ENCODE peak calls at places on chromosomes 13 and 19, in ten cellular contexts. A, O, Q, R, N, E, U, W, C and S are unnamed samples.
A peak's percentile ranks its signal among the peaks of the same experiment; 100 is the strongest.

GRCh38 chr13:21012841-21013681 is 48.3 kb downstream of the LATS2 start:
- DNase-seq in U (no peak), E (no peak), N (no peak), O (no peak), C (no peak), A (no peak), R (no peak), Q (no peak), W (no peak), S (no peak)

GRCh38 chr13:29845440-29846056 is 4.9 kb downstream of the UBL3 start:
- DNase-seq in Q (no peak), O (no peak), N (no peak), E (no peak), C (no peak), U (no peak), A (no peak), R (no peak), W (no peak), S (peak; percentile 32)

GRCh38 chr13:98834254-98834960 is 81.9 kb upstream of the SLC15A1 start:
- DNase-seq in E (no peak), Q (no peak), N (no peak), O (no peak), U (no peak), W (no peak), C (no peak), A (no peak), R (no peak), S (no peak)

GRCh38 chr19:10764340-10764894 is 46.5 kb downstream of the DNM2 start:
- DNase-seq in A (no peak), N (no peak), E (peak; percentile 89), W (no peak), O (no peak), C (no peak), Q (no peak), R (no peak), U (no peak), S (no peak)

GRCh38 chr19:15812059-15812722 is 3.3 kb downstream of the OR10H1 start:
- DNase-seq in R (peak; percentile 16), N (peak; percentile 44), C (no peak), A (no peak), E (peak; percentile 38), O (no peak), W (no peak), Q (no peak), U (no peak), S (no peak)

GRCh38 chr19:15672580-15673175 is at the start of gene CYP4F12:
- DNase-seq in C (no peak), N (peak; percentile 75), A (peak; percentile 29), E (peak; percentile 96), R (no peak), O (peak; percentile 4), U (peak; percentile 88), W (no peak), Q (no peak), S (no peak)

GRCh38 chr19:6233827-6234511 is 45.8 kb downstream of the MLLT1 start:
- DNase-seq in R (no peak), N (no peak), O (no peak), U (peak; percentile 65), C (no peak), A (no peak), Q (no peak), W (no peak), E (no peak), S (no peak)

GRCh38 chr13:83325454-83325853 is 556.8 kb downstream of the SLITRK1 start:
- DNase-seq in R (no peak), N (no peak), A (no peak), E (no peak), U (no peak), C (no peak), W (no peak), Q (no peak), O (no peak), S (peak; percentile 86)

GRCh38 chr13:41648314-41648935 is 191.1 kb downstream of the RGCC start:
- DNase-seq in U (no peak), R (no peak), O (no peak), Q (no peak), A (no peak), E (no peak), C (no peak), W (no peak), N (no peak), S (peak; percentile 72)

GRCh38 chr13:47859129-47859528 is 141.9 kb downstream of the SUCLA2 start:
- DNase-seq in N (no peak), U (no peak), W (no peak), E (no peak), C (no peak), O (no peak), Q (no peak), A (no peak), R (no peak), S (no peak)

GRCh38 chr19:3471954-3472655 is 8.2 kb downstream of the SMIM24 start:
- DNase-seq in E (peak; percentile 32), W (no peak), C (no peak), U (peak; percentile 34), N (peak; percentile 41), O (peak; percentile 38), A (peak; percentile 55), Q (no peak), R (no peak), S (no peak)

GRCh38 chr19:12270854-12271253 is 23.8 kb downstream of the ZNF44 start:
- DNase-seq in C (no peak), R (no peak), O (no peak), E (no peak), N (no peak), U (no peak), A (no peak), W (no peak), Q (no peak), S (no peak)

GRCh38 chr13:39685652-39686051 is 30.2 kb downstream of the COG6 start:
- DNase-seq in W (no peak), U (no peak), C (no peak), E (no peak), N (no peak), A (no peak), O (no peak), R (no peak), Q (no peak), S (no peak)

GRCh38 chr19:45340899-45341453 is 426 bp downstream of the KLC3 start:
- DNase-seq in R (no peak), N (no peak), C (no peak), W (no peak), U (no peak), E (no peak), Q (no peak), A (no peak), O (no peak), S (peak; percentile 8)

GRCh38 chr13:31807090-31807541 is 67.8 kb downstream of the RXFP2 start:
- DNase-seq in R (peak; percentile 37), W (no peak), O (no peak), N (no peak), C (no peak), Q (no peak), U (no peak), E (no peak), A (no peak), S (no peak)

GRCh38 chr13:52085416-52085815 is 43.5 kb downstream of the NEK5 start:
- DNase-seq in U (no peak), A (no peak), E (no peak), O (no peak), C (no peak), W (no peak), R (no peak), Q (no peak), N (no peak), S (peak; percentile 86)

GRCh38 chr13:32938907-32939306 is 77.3 kb upstream of the KL start:
- DNase-seq in R (no peak), A (no peak), N (no peak), W (no peak), U (no peak), Q (no peak), C (no peak), E (no peak), O (no peak), S (peak; percentile 61)

GRCh38 chr13:38981096-38981495 is 9.5 kb downstream of the STOML3 start:
- DNase-seq in E (no peak), W (no peak), O (no peak), Q (no peak), N (no peak), A (no peak), C (no peak), R (no peak), U (no peak), S (no peak)

GRCh38 chr13:66501187-66501586 is 728.9 kb downstream of the PCDH9 start:
- DNase-seq in N (no peak), E (no peak), A (no peak), Q (no peak), C (no peak), U (no peak), R (no peak), W (no peak), O (no peak), S (peak; percentile 78)

GRCh38 chr13:110882228-110882627 is 32.6 kb downstream of the ANKRD10 start:
- DNase-seq in N (no peak), C (no peak), U (no peak), W (no peak), E (no peak), O (no peak), R (no peak), A (no peak), Q (no peak), S (no peak)

GRCh38 chr13:105928048-105928447 is 607.4 kb downstream of the EFNB2 start:
- DNase-seq in Q (no peak), E (no peak), O (no peak), W (no peak), U (no peak), R (no peak), C (no peak), N (no peak), A (no peak), S (no peak)

GRCh38 chr13:29456419-29456818 is 139.1 kb downstream of the SLC7A1 start:
- DNase-seq in W (no peak), U (no peak), E (no peak), C (no peak), R (no peak), O (no peak), Q (no peak), A (no peak), N (no peak), S (no peak)

GRCh38 chr13:27665333-27665732 is 43.6 kb downstream of the POLR1D start:
- DNase-seq in U (no peak), A (no peak), C (no peak), O (no peak), W (no peak), Q (no peak), E (no peak), N (no peak), R (no peak), S (peak; percentile 20)

GRCh38 chr19:47618771-47619170 is 9.8 kb downstream of the BICRA start:
- DNase-seq in U (peak; percentile 75), C (no peak), R (no peak), E (peak; percentile 44), O (no peak), A (no peak), N (no peak), W (no peak), Q (no peak), S (peak; percentile 43)

GRCh38 chr13:48446454-48446853 is 33.5 kb upstream of the LPAR6 start:
- DNase-seq in A (no peak), W (no peak), C (no peak), R (no peak), E (no peak), U (no peak), Q (no peak), N (no peak), O (no peak), S (peak; percentile 84)

GRCh38 chr19:33515921-33516320 is 5.7 kb downstream of the PEPD start:
- DNase-seq in E (no peak), W (no peak), Q (no peak), A (no peak), O (no peak), C (no peak), R (no peak), U (no peak), N (no peak), S (no peak)

GRCh38 chr13:63605962-63606361 is 2190.3 kb upstream of the PCDH20 start:
- DNase-seq in R (no peak), O (no peak), C (no peak), Q (no peak), N (no peak), W (no peak), E (no peak), A (no peak), U (no peak), S (peak; percentile 55)

GRCh38 chr19:39293394-39293793 is 2.8 kb upstream of the IFNL1 start:
- DNase-seq in A (no peak), Q (no peak), U (no peak), E (no peak), O (no peak), W (no peak), N (no peak), R (no peak), C (no peak), S (no peak)